ENCODE peak calls at places on chromosomes 5 and 9, in six cellular contexts. V is Jurkat, Clone E6-1; S is NB4; M is Peyer's patch; C is NCI-H1694 treated with DMSO at 0.1 percent for 48 hours; Z is non-pigmented ciliary epithelial cell. O is an unnamed sample.

GRCh38 chr5:138632900-138633489 is 57.8 kb upstream of the HSPA9 start:
- DNase-seq in C (no peak), V (no peak), Z (peak; percentile 55), M (no peak), S (peak; percentile 68), O (peak; percentile 20)

GRCh38 chr5:73649926-73650325 is 23.9 kb downstream of the ARHGEF28 start:
- DNase-seq in V (no peak), S (no peak), C (no peak), M (no peak), Z (no peak), O (no peak)

GRCh38 chr5:93385665-93386064 is 195.4 kb downstream of the NR2F1-AS1 start:
- DNase-seq in S (no peak), C (no peak), Z (peak; percentile 24), M (no peak), V (no peak), O (no peak)

GRCh38 chr9:95992536-95992935 is 117.0 kb downstream of the ERCC6L2 start:
- DNase-seq in M (no peak), S (no peak), C (no peak), V (no peak), Z (no peak), O (no peak)

GRCh38 chr5:37721447-37721871 is 118.4 kb downstream of the GDNF start:
- DNase-seq in M (no peak), V (peak; percentile 14), C (no peak), S (peak; percentile 12), Z (no peak), O (no peak)

GRCh38 chr9:135695642-135696041 is 3.6 kb downstream of the SOHLH1 start:
- DNase-seq in M (no peak), Z (no peak), C (no peak), S (no peak), V (no peak), O (no peak)

GRCh38 chr5:111697881-111698757 is 58.9 kb downstream of the NREP start:
- DNase-seq in M (no peak), S (no peak), Z (peak; percentile 15), C (no peak), V (no peak), O (no peak)

GRCh38 chr5:115544371-115545064 is at the start of gene FEM1C:
- DNase-seq in S (peak; percentile 97), C (peak; percentile 89), Z (peak; percentile 84), M (peak; percentile 100), V (peak; percentile 72), O (peak; percentile 39)

GRCh38 chr5:121691478-121691877 is 160.2 kb upstream of the FTMT start:
- DNase-seq in S (peak; percentile 4), V (no peak), Z (peak; percentile 8), C (no peak), M (no peak), O (no peak)

GRCh38 chr9:136941231-136942111 is 3.1 kb downstream of the FBXW5 start:
- DNase-seq in Z (no peak), V (no peak), C (no peak), M (no peak), S (no peak), O (no peak)

GRCh38 chr5:87382224-87382623 is 30.5 kb downstream of the CCNH start:
- DNase-seq in V (no peak), S (no peak), Z (no peak), M (no peak), C (no peak), O (no peak)

GRCh38 chr9:133454325-133454724 is 5.5 kb upstream of the CACFD1 start:
- DNase-seq in Z (no peak), V (no peak), C (no peak), M (no peak), S (no peak), O (no peak)

GRCh38 chr9:109166171-109166770 is 778 bp downstream of the FRRS1L start:
- DNase-seq in C (no peak), V (no peak), M (no peak), Z (no peak), S (no peak), O (no peak)

GRCh38 chr9:9950813-9951212 is 662.0 kb downstream of the PTPRD start:
- DNase-seq in V (no peak), M (no peak), Z (peak; percentile 37), C (no peak), S (no peak), O (no peak)

GRCh38 chr5:56649569-56649968 is 165.8 kb upstream of the MAP3K1 start:
- DNase-seq in V (no peak), M (no peak), C (no peak), Z (no peak), S (no peak), O (no peak)

GRCh38 chr9:98810106-98810840 is 2.8 kb downstream of the GALNT12 start:
- DNase-seq in V (no peak), M (no peak), Z (no peak), S (no peak), C (no peak), O (no peak)

GRCh38 chr5:93069276-93069675 is 511.7 kb downstream of the NR2F1-AS1 start:
- DNase-seq in C (no peak), M (no peak), V (no peak), Z (no peak), S (no peak), O (no peak)

GRCh38 chr5:53170748-53171349 is 61.3 kb upstream of the MOCS2 start:
- DNase-seq in C (peak; percentile 10), V (peak; percentile 37), Z (no peak), M (no peak), S (peak; percentile 23), O (no peak)